ENCODE peak calls at places on chromosomes 7 and 10, in five cellular contexts. H is body of pancreas, V is IMR-90, Z is gastrocnemius medialis, J is A549. G is an unnamed sample.

GRCh38 chr7:22983257-22983855 is 30.6 kb downstream of the HYCC1 start:
- DNase-seq in J (no peak), V (peak), H (no peak), Z (no peak), G (no peak)

GRCh38 chr10:6128591-6129383 is 40.0 kb downstream of the RBM17 start:
- DNase-seq in Z (no peak), J (no peak), V (peak), H (peak), G (peak)

GRCh38 chr10:88194041-88194887 is 330.8 kb downstream of the PTEN start:
- DNase-seq in H (no peak), V (peak), J (no peak), Z (peak), G (no peak)

GRCh38 chr10:77532068-77532467 is 105.5 kb downstream of the KCNMA1 start:
- DNase-seq in J (no peak), H (no peak), Z (peak), V (peak), G (no peak)

GRCh38 chr10:8193546-8193945 is 139.1 kb downstream of the GATA3 start:
- DNase-seq in V (no peak), H (no peak), Z (no peak), J (no peak), G (no peak)

GRCh38 chr7:5238500-5238899 is 44.2 kb upstream of the SLC29A4 start:
- DNase-seq in V (no peak), J (no peak), H (no peak), Z (no peak), G (no peak)

GRCh38 chr7:41745451-41745850 is 42.6 kb upstream of the INHBA start:
- DNase-seq in V (peak), H (no peak), J (no peak), Z (no peak), G (no peak)

GRCh38 chr10:89201345-89202032 is 5.6 kb downstream of the CH25H start:
- DNase-seq in J (no peak), Z (no peak), H (no peak), V (peak), G (no peak)

GRCh38 chr10:37816290-37816689 is 41.1 kb downstream of the ZNF248 start:
- DNase-seq in H (no peak), V (no peak), J (no peak), Z (no peak), G (no peak)

GRCh38 chr10:30456262-30456661 is 22.3 kb downstream of the MAP3K8 start:
- DNase-seq in J (no peak), Z (no peak), V (no peak), H (peak), G (no peak)

GRCh38 chr7:32539917-32540544 is 44.7 kb downstream of the AVL9 start:
- DNase-seq in H (no peak), J (no peak), Z (no peak), V (no peak), G (no peak)

GRCh38 chr10:26527018-26527417 is 88.9 kb downstream of the APBB1IP start:
- DNase-seq in H (no peak), V (no peak), Z (no peak), J (no peak), G (no peak)

GRCh38 chr7:4102231-4102841 is 579.8 kb upstream of the FOXK1 start:
- DNase-seq in J (no peak), H (no peak), V (no peak), Z (no peak), G (no peak)

GRCh38 chr7:114910787-114911186 is 11.1 kb upstream of the MDFIC start:
- DNase-seq in H (no peak), V (no peak), J (no peak), Z (no peak), G (no peak)

GRCh38 chr7:14765731-14766130 is 136.8 kb downstream of the DGKB start:
- DNase-seq in Z (no peak), H (no peak), J (no peak), V (no peak), G (no peak)

GRCh38 chr7:12771378-12771877 is 84.0 kb downstream of the ARL4A start:
- DNase-seq in J (no peak), Z (no peak), V (peak), H (peak), G (no peak)

GRCh38 chr7:322111-322671 is 32.2 kb downstream of the FOXL3 start:
- DNase-seq in H (peak), J (peak), V (peak), Z (peak), G (no peak)

GRCh38 chr7:134234216-134234615 is 82.5 kb downstream of the SLC35B4 start:
- DNase-seq in V (no peak), Z (no peak), H (no peak), J (no peak), G (no peak)

GRCh38 chr10:133384071-133384470 is 5.0 kb downstream of the PAOX start:
- DNase-seq in Z (no peak), H (no peak), V (no peak), J (no peak), G (no peak)

GRCh38 chr10:101216631-101217425 is 12.4 kb downstream of the LBX1 start:
- DNase-seq in H (no peak), J (no peak), V (no peak), Z (no peak), G (no peak)

GRCh38 chr10:72425133-72425532 is 70.4 kb upstream of the DNAJB12 start:
- DNase-seq in V (no peak), J (no peak), H (peak), Z (no peak), G (no peak)

GRCh38 chr10:75049316-75050285 is 61.9 kb upstream of the SAMD8 start:
- DNase-seq in J (no peak), V (no peak), H (no peak), Z (peak), G (no peak)

GRCh38 chr10:51311232-51311631 is 236.9 kb downstream of the PRKG1 start:
- DNase-seq in V (peak), Z (peak), J (no peak), H (no peak), G (no peak)

GRCh38 chr7:105096306-105096705 is 82.3 kb downstream of the KMT2E start:
- DNase-seq in H (no peak), V (no peak), J (no peak), Z (no peak), G (no peak)

GRCh38 chr7:100516135-100516812 is 22.7 kb upstream of the AGFG2 start:
- DNase-seq in V (peak), Z (peak), H (peak), J (no peak), G (peak)

GRCh38 chr7:77685219-77685618 is 11.0 kb upstream of the RSBN1L start:
- DNase-seq in H (peak), J (no peak), V (no peak), Z (no peak), G (no peak)

GRCh38 chr10:60662917-60663614 is 115.2 kb upstream of the CDK1 start:
- DNase-seq in V (peak), Z (no peak), H (no peak), J (no peak), G (no peak)

DNA sequence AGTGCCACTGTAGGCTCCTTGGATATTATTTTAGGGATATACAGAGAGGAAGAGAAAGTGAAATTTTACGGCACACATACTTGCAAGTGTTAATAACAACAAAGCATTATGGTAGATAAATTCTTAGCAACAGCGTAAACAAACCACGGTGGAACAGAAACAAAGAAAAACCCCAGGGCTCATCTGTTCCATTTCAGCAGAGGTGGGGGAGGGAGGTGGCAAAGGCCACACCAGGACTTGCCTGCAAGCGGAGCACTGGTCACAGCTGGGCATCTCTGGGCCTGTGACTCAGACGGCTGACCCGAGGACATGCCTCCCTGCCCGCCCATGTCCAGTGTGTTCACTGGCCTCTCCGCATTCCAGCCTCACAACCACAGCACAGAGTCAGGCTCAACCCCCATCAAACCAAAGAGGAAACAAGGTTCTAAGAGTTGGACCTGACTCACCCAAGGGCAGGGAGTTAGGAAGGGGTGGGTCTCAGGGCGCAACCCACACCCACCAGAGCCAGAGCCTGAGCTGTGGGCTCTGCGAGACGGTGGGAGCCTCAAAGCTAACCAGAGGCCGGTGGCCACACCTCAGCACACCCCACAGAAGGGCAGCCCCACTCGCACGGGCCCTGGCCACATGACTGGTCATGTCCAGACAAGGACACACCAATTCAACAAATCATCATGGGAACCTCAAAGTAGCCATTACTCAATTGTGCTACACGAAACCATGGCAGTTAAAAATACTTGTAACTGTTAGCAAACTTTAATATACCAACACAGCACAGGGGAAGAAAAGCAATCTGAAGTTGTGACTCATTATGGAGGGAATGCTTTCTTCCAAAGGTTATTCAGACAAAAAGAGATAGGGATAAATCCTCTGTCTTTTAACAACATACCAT is 10.7 kb downstream of the ESYT2 start:
- DNase-seq in H (peak), Z (peak), V (peak), J (peak), G (peak)
- TF ChIP-seq CTCF in H (no peak), Z (no peak), V (peak), J (no peak), G (no peak)

GRCh38 chr7:107196834-107197610 is 28.2 kb downstream of the HBP1 start:
- DNase-seq in V (no peak), H (no peak), Z (no peak), J (no peak), G (no peak)

GRCh38 chr7:107190090-107190489 is 21.3 kb downstream of the HBP1 start:
- DNase-seq in V (no peak), J (no peak), Z (no peak), H (no peak), G (no peak)

GRCh38 chr7:107194051-107194450 is 25.2 kb downstream of the HBP1 start:
- DNase-seq in H (no peak), Z (no peak), J (no peak), V (peak), G (no peak)
- TF ChIP-seq POLR2A in H (no peak), Z (no peak), J (no peak), V (no peak), G (no peak)

GRCh38 chr7:19262794-19263193 is 117.6 kb upstream of the FERD3L start:
- DNase-seq in H (no peak), J (no peak), V (no peak), Z (no peak), G (no peak)

GRCh38 chr7:19269301-19269700 is 124.1 kb upstream of the FERD3L start:
- DNase-seq in J (no peak), H (no peak), V (no peak), Z (no peak), G (no peak)

GRCh38 chr7:19268737-19269136 is 123.5 kb upstream of the FERD3L start:
- DNase-seq in V (peak), H (no peak), J (no peak), Z (no peak), G (no peak)
- H3K4me3 ChIP-seq in V (no peak), H (no peak), J (no peak), Z (no peak), G (no peak)

GRCh38 chr10:44385726-44386438 is 985 bp upstream of the CXCL12 start:
- DNase-seq in V (no peak), J (no peak), H (no peak), Z (no peak), G (peak)

GRCh38 chr10:44384601-44385422 is at the start of gene CXCL12:
- DNase-seq in J (no peak), H (peak), V (peak), Z (peak), G (peak)

GRCh38 chr10:44387853-44388251 is 3.0 kb upstream of the CXCL12 start:
- DNase-seq in V (no peak), J (no peak), Z (no peak), H (no peak), G (no peak)

GRCh38 chr10:44385423-44385725 is 477 bp upstream of the CXCL12 start:
- DNase-seq in J (no peak), H (no peak), V (no peak), Z (no peak), G (peak)

GRCh38 chr10:44386546-44387052 is 1.7 kb upstream of the CXCL12 start:
- DNase-seq in V (peak), J (peak), Z (peak), H (peak), G (no peak)
- TF ChIP-seq CTCF in V (peak), J (peak), Z (peak), H (peak), G (peak)

GRCh38 chr7:67618569-67619543 is 622.2 kb downstream of the TYW1 start:
- DNase-seq in J (no peak), H (no peak), Z (no peak), V (no peak), G (no peak)
- TF ChIP-seq POLR2A in J (no peak), H (no peak), Z (no peak), V (no peak), G (no peak)

GRCh38 chr7:128453836-128454804 is 1.6 kb upstream of the HILPDA start:
- DNase-seq in J (no peak), Z (peak), V (peak), H (peak), G (peak)
- H3K4me3 ChIP-seq in J (no peak), Z (peak), V (no peak), H (no peak), G (no peak)

GRCh38 chr10:71032887-71033286 is 144.5 kb upstream of the PCBD1 start:
- DNase-seq in J (no peak), V (no peak), H (no peak), Z (no peak), G (no peak)

GRCh38 chr10:71035511-71036278 is 147.3 kb upstream of the PCBD1 start:
- DNase-seq in V (no peak), Z (no peak), J (no peak), H (no peak), G (no peak)

GRCh38 chr10:71036279-71036535 is 147.8 kb upstream of the PCBD1 start:
- DNase-seq in H (no peak), V (no peak), J (no peak), Z (no peak), G (no peak)

GRCh38 chr10:71031601-71032000 is 143.2 kb upstream of the PCBD1 start:
- DNase-seq in Z (no peak), V (no peak), J (no peak), H (no peak), G (no peak)

DNA sequence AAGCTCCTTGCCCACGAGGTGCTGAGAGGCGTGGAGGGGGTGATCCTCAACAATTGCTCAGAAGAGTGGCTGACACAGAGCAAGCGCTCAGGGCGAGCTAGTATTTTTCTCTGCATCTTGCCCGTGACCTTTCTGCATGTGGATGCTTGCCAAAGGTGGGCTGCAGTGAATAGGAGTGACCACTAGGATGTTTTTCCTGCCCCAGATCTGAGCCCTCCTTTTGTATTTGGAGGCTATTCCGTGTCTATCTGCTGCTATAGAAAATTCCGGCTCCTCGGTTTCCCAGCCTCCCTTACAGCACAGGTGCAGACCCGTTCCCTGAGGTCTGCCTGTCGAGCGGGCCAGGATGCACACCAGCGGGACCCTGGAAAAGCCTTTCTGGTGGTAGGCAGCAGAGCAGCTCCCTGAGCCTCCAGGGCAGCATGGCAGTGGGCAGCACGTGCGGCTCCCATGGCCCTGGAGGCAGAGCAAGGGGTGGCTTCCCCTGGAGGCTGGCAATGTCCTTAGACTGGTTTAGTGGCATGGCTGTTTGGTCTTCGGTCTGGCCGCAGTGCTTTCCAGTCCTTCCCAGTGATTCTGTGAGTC is 145.1 kb upstream of the PCBD1 start:
- DNase-seq in V (no peak), J (no peak), H (no peak), Z (no peak), G (no peak)
- TF ChIP-seq CTCF in V (no peak), J (no peak), H (no peak), Z (no peak), G (no peak)

GRCh38 chr7:150363872-150364271 is 4.8 kb upstream of the REPIN1 start:
- DNase-seq in H (no peak), Z (peak), J (no peak), V (no peak), G (no peak)
- TF ChIP-seq POLR2A in H (no peak), Z (no peak), J (no peak), V (no peak), G (no peak)

G was measured in lower leg skin.